ENCODE peak calls at places on chromosomes 2 and 18, in four cellular contexts. L is bronchial epithelial cell, J is cardiac fibroblast, I is MM.1S. F is an unnamed sample.

GRCh38 chr2:72793798-72794447 is 31.9 kb downstream of the EXOC6B start:
- DNase-seq in L (no peak), J (peak), I (no peak), F (peak)

GRCh38 chr2:240511351-240512108 is 46.3 kb downstream of the ANKMY1 start:
- DNase-seq in L (no peak), J (no peak), I (no peak), F (no peak)

GRCh38 chr2:226609361-226609760 is 190.3 kb downstream of the IRS1 start:
- DNase-seq in L (no peak), J (peak), I (no peak), F (peak)

GRCh38 chr2:202771741-202772470 is 99.7 kb downstream of the ICA1L start:
- DNase-seq in L (no peak), J (peak), I (no peak), F (no peak)

GRCh38 chr2:234580686-234581085 is 83.8 kb upstream of the ARL4C start:
- DNase-seq in L (no peak), J (no peak), I (no peak), F (no peak)

GRCh38 chr2:182904844-182905243 is 38.4 kb upstream of the FRZB start:
- DNase-seq in L (no peak), J (no peak), I (no peak), F (no peak)

GRCh38 chr2:149008381-149008780 is 30.1 kb upstream of the LYPD6B start:
- DNase-seq in L (no peak), J (no peak), I (no peak), F (no peak)

GRCh38 chr18:75638597-75639467 is 211.3 kb upstream of the SMIM21 start:
- DNase-seq in L (no peak), J (peak), I (no peak), F (no peak)

GRCh38 chr2:128622371-128622770 is 303.7 kb upstream of the HS6ST1 start:
- DNase-seq in L (no peak), J (no peak), I (no peak), F (no peak)

GRCh38 chr2:70888925-70889715 is 46.6 kb upstream of the ATP6V1B1 start:
- DNase-seq in L (no peak), J (no peak), I (no peak), F (no peak)

GRCh38 chr2:214477305-214477704 is 66.5 kb downstream of the VWC2L start:
- DNase-seq in L (no peak), J (no peak), I (no peak), F (no peak)

GRCh38 chr2:159615936-159616733 is at the start of gene BAZ2B:
- DNase-seq in L (peak), J (peak), I (peak), F (peak)

GRCh38 chr2:154849482-154849881 is 151.0 kb downstream of the KCNJ3 start:
- DNase-seq in L (no peak), J (no peak), I (no peak), F (no peak)

GRCh38 chr2:148184967-148185366 is 164.1 kb downstream of the MBD5 start:
- DNase-seq in L (no peak), J (no peak), I (no peak), F (no peak)

GRCh38 chr2:31736695-31737454 is 156.1 kb upstream of the SRD5A2 start:
- DNase-seq in L (peak), J (no peak), I (no peak), F (no peak)

GRCh38 chr2:217996345-217996744 is 6.5 kb downstream of the TNS1 start:
- DNase-seq in L (peak), J (peak), I (no peak), F (no peak)

GRCh38 chr2:217934321-217935131 is 68.3 kb downstream of the TNS1 start:
- DNase-seq in L (peak), J (peak), I (no peak), F (peak)

GRCh38 chr18:2302628-2303516 is 268.4 kb downstream of the METTL4 start:
- DNase-seq in L (peak), J (peak), I (no peak), F (no peak)

GRCh38 chr18:62183578-62184195 is 3.2 kb downstream of the PIGN start:
- DNase-seq in L (peak), J (peak), I (peak), F (no peak)

GRCh38 chr2:23386422-23387220 is 1.6 kb downstream of the KLHL29 start:
- DNase-seq in L (no peak), J (peak), I (no peak), F (no peak)

GRCh38 chr2:66692521-66692920 is 257.6 kb downstream of the MEIS1 start:
- DNase-seq in L (no peak), J (no peak), I (no peak), F (no peak)

GRCh38 chr2:60317831-60318230 is 235.6 kb downstream of the BCL11A start:
- DNase-seq in L (peak), J (no peak), I (peak), F (no peak)

GRCh38 chr2:230358305-230358704 is 31.3 kb downstream of the SP140L start:
- DNase-seq in L (peak), J (peak), I (no peak), F (no peak)

GRCh38 chr2:144650886-144651285 is 131.0 kb upstream of the ZEB2 start:
- DNase-seq in L (no peak), J (no peak), I (no peak), F (peak)

GRCh38 chr2:229179598-229179997 is 91.5 kb downstream of the PID1 start:
- DNase-seq in L (no peak), J (no peak), I (no peak), F (no peak)

GRCh38 chr2:191114403-191114886 is 36.3 kb downstream of the STAT4 start:
- DNase-seq in L (peak), J (peak), I (peak), F (no peak)

GRCh38 chr18:46425511-46425910 is 231.5 kb downstream of the LOXHD1 start:
- DNase-seq in L (no peak), J (no peak), I (no peak), F (no peak)

DNA sequence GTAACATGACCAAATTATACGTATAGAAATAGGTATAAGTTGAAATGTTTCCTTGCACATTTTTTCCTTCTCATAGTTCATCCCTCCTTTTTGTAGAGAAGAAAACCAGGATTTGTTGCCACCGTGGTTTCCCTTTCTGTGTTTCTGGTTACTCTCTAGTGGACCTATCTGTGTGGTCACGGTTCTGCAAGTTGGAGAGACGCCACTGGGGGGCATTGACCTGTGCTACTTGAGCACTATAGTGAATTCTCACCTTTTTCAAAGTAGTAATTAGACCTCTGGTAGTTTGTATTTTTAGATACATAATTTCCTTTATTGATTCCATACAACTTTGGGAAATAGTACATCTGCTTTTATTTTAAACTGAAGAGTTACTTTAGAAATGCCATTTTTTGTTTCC is 444.8 kb downstream of the PTPRM start:
- DNase-seq in L (no peak), J (no peak), I (no peak), F (no peak)
- TF ChIP-seq CTCF in L (no peak), J (no peak), I (no peak), F (no peak)

DNA sequence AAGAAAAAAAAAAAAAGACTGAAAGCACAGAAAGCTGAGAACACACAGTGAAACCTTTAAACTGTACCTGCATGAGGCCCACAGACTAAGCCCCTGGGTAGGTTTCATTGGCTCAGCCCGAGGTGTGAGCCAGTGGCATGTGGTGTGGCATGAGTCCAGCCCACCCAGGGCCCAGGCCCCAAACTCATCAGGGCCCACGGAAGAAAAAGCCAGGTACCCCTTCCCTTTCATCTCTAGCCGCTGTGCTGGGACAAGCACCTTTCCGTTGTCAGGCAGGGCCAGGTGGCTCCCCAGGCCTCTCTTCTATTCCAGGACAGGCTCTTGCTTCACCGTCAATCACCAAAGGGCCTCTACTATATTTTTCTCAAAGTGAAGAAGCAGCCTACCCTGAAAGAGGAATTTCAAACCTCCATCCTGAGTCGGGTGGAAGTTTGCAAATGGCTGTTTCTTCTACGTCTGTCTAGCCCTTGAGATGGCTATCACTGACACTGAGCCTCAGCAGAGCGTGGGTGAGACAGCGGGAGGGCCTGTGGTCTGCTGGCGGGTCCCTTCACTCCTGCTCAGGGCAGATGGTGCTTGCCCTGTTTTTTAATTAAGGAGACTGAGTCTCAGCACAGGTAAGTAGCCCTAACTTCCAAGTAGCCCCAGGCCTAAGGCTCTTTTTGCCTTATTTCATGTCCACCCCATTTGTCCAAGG is 8.6 kb downstream of the DNAJB2 start:
- DNase-seq in L (no peak), J (no peak), I (no peak), F (no peak)
- TF ChIP-seq CTCF in L (no peak), J (no peak), I (no peak), F (no peak)

DNA sequence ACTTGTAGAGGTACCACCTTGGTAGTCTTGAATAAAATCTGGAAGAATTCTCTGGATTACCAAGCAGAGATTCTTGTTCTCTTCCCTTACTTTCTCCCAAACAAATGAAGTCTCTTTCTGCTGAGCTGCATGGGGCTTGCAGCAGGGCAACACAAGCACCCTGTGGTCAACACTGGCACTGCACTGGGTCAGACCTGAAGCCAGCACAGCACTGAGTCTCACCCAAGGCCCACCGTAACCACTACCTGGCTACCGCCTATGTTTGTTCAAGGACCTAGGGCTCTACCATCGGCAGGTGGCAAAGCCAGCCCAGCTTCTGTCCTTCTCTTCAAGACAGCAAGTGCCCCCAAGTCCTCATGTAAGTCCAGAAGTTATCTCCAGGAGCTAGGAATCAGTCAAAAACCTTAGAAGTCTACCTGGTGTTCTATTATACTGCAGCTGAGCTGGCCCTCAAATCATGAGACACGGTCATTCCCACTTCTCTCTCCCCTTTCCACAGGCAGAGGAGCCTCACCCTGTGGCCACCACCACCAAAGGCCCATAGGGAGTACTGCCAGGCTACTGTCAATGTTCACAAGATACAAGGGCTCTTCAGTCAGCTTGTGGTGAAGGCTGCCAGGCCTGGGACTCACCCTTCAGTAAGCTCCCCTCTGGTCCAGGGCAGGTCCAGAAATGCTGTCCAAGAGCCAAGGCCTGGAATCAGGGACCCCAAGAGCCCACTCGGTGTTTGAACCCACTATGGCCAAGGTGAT is 18.4 kb downstream of the VPS54 start:
- DNase-seq in L (no peak), J (no peak), I (no peak), F (no peak)
- TF ChIP-seq CTCF in L (peak), J (no peak), I (peak), F (no peak)

GRCh38 chr2:133814890-133815289 is 246.6 kb upstream of the NCKAP5 start:
- DNase-seq in L (peak), J (no peak), I (no peak), F (no peak)

GRCh38 chr2:133819906-133820305 is 251.6 kb upstream of the NCKAP5 start:
- DNase-seq in L (no peak), J (no peak), I (no peak), F (no peak)

GRCh38 chr2:133818661-133819060 is 250.4 kb upstream of the NCKAP5 start:
- DNase-seq in L (no peak), J (no peak), I (no peak), F (no peak)

GRCh38 chr2:133816037-133816436 is 247.8 kb upstream of the NCKAP5 start:
- DNase-seq in L (no peak), J (no peak), I (no peak), F (no peak)

GRCh38 chr2:133817680-133818566 is 249.7 kb upstream of the NCKAP5 start:
- DNase-seq in L (peak), J (peak), I (no peak), F (peak)
- TF ChIP-seq CTCF in L (no peak), J (no peak), I (no peak), F (no peak)

GRCh38 chr18:78603584-78603983 is 376.0 kb upstream of the SALL3 start:
- DNase-seq in L (no peak), J (no peak), I (no peak), F (no peak)

GRCh38 chr18:78601349-78601748 is 378.3 kb upstream of the SALL3 start:
- DNase-seq in L (no peak), J (no peak), I (no peak), F (no peak)

GRCh38 chr18:78603102-78603501 is 376.5 kb upstream of the SALL3 start:
- DNase-seq in L (no peak), J (no peak), I (no peak), F (no peak)

GRCh38 chr18:78602430-78602829 is 377.2 kb upstream of the SALL3 start:
- DNase-seq in L (no peak), J (no peak), I (no peak), F (no peak)

DNA sequence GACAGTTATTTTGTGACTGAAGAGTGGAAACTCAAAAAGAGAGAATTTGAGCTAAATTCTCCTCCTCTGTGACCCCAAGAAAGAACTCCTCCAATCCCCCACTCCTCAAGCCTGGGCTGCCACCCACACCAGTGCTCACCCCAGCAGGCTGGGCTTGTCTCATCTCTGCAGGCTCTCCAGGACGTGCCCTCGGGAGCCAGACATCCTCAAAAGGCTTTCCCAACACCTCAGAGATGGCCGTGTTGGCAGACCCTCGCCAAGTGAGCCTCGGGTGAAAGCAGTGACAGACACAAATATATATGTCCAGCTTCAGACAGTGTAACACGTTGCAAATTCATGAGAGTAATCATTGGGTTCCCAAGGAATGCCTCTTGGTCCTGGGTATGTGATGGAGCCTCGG is 377.7 kb upstream of the SALL3 start:
- DNase-seq in L (no peak), J (no peak), I (no peak), F (no peak)
- TF ChIP-seq CTCF in L (no peak), J (no peak), I (no peak), F (no peak)

GRCh38 chr2:43460611-43461396 is 135.0 kb downstream of the THADA start:
- DNase-seq in L (no peak), J (no peak), I (no peak), F (no peak)

GRCh38 chr2:43459455-43459854 is 136.4 kb downstream of the THADA start:
- DNase-seq in L (peak), J (peak), I (no peak), F (no peak)

GRCh38 chr2:43460141-43460540 is 135.7 kb downstream of the THADA start:
- DNase-seq in L (no peak), J (no peak), I (no peak), F (no peak)

GRCh38 chr2:43462866-43463641 is 132.8 kb downstream of the THADA start:
- DNase-seq in L (no peak), J (no peak), I (no peak), F (no peak)

GRCh38 chr2:43461461-43462073 is 134.3 kb downstream of the THADA start:
- DNase-seq in L (no peak), J (no peak), I (peak), F (no peak)
- TF ChIP-seq CTCF in L (no peak), J (no peak), I (no peak), F (no peak)

GRCh38 chr18:26657618-26658581 is 109.5 kb upstream of the KCTD1 start:
- DNase-seq in L (no peak), J (no peak), I (no peak), F (no peak)

GRCh38 chr18:26655010-26655613 is 106.8 kb upstream of the KCTD1 start:
- DNase-seq in L (peak), J (peak), I (no peak), F (no peak)

GRCh38 chr18:26655614-26656400 is 107.5 kb upstream of the KCTD1 start:
- DNase-seq in L (peak), J (peak), I (peak), F (no peak)

GRCh38 chr18:26656401-26656943 is 108.1 kb upstream of the KCTD1 start:
- DNase-seq in L (no peak), J (no peak), I (no peak), F (no peak)

GRCh38 chr18:26656944-26657536 is 108.7 kb upstream of the KCTD1 start:
- DNase-seq in L (peak), J (peak), I (peak), F (peak)
- TF ChIP-seq CTCF in L (peak), J (peak), I (no peak), F (peak)

GRCh38 chr2:133173224-133173623 is 395.0 kb downstream of the NCKAP5 start:
- DNase-seq in L (no peak), J (no peak), I (no peak), F (no peak)
- TF ChIP-seq CTCF in L (no peak), J (no peak), I (no peak), F (no peak)

GRCh38 chr2:224837066-224837465 is 120.9 kb upstream of the CCDC195 start:
- DNase-seq in L (no peak), J (peak), I (no peak), F (no peak)

GRCh38 chr2:224838335-224838734 is 122.2 kb upstream of the CCDC195 start:
- DNase-seq in L (no peak), J (peak), I (no peak), F (no peak)

GRCh38 chr2:224835405-224835804 is 119.2 kb upstream of the CCDC195 start:
- DNase-seq in L (no peak), J (no peak), I (no peak), F (no peak)

GRCh38 chr2:224836263-224836662 is 120.1 kb upstream of the CCDC195 start:
- DNase-seq in L (peak), J (peak), I (no peak), F (no peak)

DNA sequence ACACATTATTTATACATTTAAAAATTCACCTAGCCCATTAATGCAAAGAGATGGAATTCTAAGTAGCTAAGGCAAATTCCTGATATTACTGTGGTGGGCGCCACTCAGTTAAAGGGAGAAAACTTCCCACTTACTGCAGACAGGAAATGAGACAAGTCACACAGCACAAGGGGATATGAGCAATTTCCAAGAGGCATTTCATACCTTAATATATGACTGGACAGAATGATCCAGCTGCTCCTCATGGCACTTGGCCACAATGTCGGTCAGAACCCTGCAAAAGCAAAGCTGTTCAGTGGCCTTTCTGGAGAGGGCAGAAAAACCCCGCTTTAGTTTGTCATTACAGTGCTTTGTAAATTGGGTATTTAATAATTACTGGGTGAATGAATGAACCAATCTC is 121.4 kb upstream of the CCDC195 start:
- DNase-seq in L (peak), J (peak), I (no peak), F (no peak)
- TF ChIP-seq CTCF in L (no peak), J (peak), I (no peak), F (no peak)